ENCODE peak calls at places on chromosomes 4 and X, in six cellular contexts. M, B, Z, Y, J and T are unnamed samples.
A peak's percentile ranks its signal among the peaks of the same experiment; 100 is the strongest.

GRCh38 chr4:93183589-93183988 is 645.0 kb upstream of the ATOH1 start:
- DNase-seq in Z (no peak), Y (no peak), B (no peak), J (no peak), M (no peak), T (no peak)

GRCh38 chr4:87848622-87849351 is 16.0 kb downstream of the MEPE start:
- DNase-seq in Y (peak; percentile 79), J (no peak), M (peak; percentile 73), B (no peak), Z (no peak), T (peak; percentile 84)

GRCh38 chr4:53656421-53656981 is 65.2 kb upstream of the LNX1 start:
- DNase-seq in B (no peak), J (no peak), Y (no peak), M (peak; percentile 82), Z (no peak), T (peak; percentile 80)

GRCh38 chr4:186204103-186204559 is 12.8 kb downstream of the CYP4V2 start:
- DNase-seq in M (no peak), Y (no peak), J (no peak), Z (no peak), B (peak; percentile 71), T (peak; percentile 87)

GRCh38 chr4:142265536-142265935 is 580.6 kb downstream of the INPP4B start:
- DNase-seq in J (no peak), Z (peak; percentile 42), B (no peak), M (peak; percentile 81), Y (no peak), T (peak; percentile 64)

GRCh38 chr4:149708513-149709175 is 107.0 kb downstream of the IQCM start:
- DNase-seq in M (peak; percentile 48), Y (peak; percentile 6), J (no peak), B (no peak), Z (no peak), T (no peak)

GRCh38 chr4:10018818-10019438 is 2.4 kb downstream of the SLC2A9 start:
- DNase-seq in Y (peak; percentile 95), M (peak; percentile 90), Z (peak; percentile 57), J (peak; percentile 78), B (peak; percentile 97), T (peak; percentile 98)

GRCh38 chrX:21176927-21177571 is 197.2 kb upstream of the CNKSR2 start:
- DNase-seq in M (peak; percentile 0), Z (no peak), B (no peak), Y (peak; percentile 9), J (no peak), T (peak; percentile 10)

GRCh38 chrX:77749695-77750094 is 36.3 kb downstream of the ATRX start:
- DNase-seq in M (peak; percentile 84), J (no peak), B (no peak), Z (no peak), Y (no peak), T (peak; percentile 86)

GRCh38 chr4:1091561-1091995 is 21.8 kb downstream of the RNF212 start:
- DNase-seq in B (no peak), J (no peak), Y (no peak), Z (no peak), M (no peak), T (no peak)

GRCh38 chr4:25810815-25811690 is 51.7 kb downstream of the SEL1L3 start:
- DNase-seq in Z (peak; percentile 69), M (peak; percentile 72), Y (peak; percentile 29), J (no peak), B (no peak), T (peak; percentile 60)

GRCh38 chr4:47002593-47002992 is 9.2 kb upstream of the GABRA4 start:
- DNase-seq in Z (peak; percentile 12), Y (no peak), J (no peak), M (peak; percentile 3), B (no peak), T (peak; percentile 45)

GRCh38 chrX:134633832-134634231 is 24.4 kb downstream of the PLAC1 start:
- DNase-seq in Y (no peak), Z (no peak), J (no peak), B (no peak), M (no peak), T (no peak)

GRCh38 chr4:40204507-40205258 is 7.9 kb downstream of the RHOH start:
- DNase-seq in M (no peak), Z (no peak), B (no peak), J (no peak), Y (no peak), T (no peak)
- H3K4me3 ChIP-seq in M (no peak overlapping the region), Z (no peak overlapping the region), B (no peak overlapping the region), J (peak overlapping the region; percentile 32), Y (no peak overlapping the region), T (no peak overlapping the region)

DNA sequence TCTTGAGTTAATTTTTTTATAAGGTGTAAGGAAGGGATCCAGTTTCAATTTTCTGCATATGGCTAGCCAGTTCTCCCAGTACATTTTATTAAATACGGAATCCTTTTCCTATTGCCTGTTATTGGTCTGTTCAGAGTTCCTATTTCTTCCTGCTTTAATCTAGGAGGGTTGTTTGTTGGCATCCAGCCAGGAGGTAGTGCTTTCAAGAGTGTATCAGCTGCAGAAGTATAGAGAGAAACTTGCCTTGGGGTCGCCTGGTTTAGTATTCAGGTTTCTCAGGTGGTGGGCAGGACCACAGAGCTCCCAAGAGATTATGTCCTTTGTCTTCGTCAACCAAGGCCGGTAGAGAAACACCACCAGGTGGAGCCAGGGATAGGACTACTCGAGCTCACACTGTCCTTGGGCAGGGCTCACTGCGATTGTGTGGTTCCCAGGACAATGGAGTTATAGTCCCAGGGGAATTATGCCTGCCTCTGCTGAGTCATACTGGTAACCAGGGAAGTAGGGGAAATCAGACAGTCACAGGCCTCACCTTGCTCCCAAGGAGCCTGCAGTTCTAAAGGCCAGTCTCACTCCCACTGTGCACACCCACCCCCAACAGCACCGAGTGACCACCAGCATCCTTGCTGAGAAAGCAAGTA is 168.1 kb downstream of the VSIG4 start:
- DNase-seq in Z (no peak), M (no peak), J (no peak), Y (peak; percentile 49), B (no peak), T (peak; percentile 1)
- TF ChIP-seq CTCF in Z (peak; percentile 12), M (no peak), J (peak; percentile 21), Y (no peak), B (no peak), T (no peak)

DNA sequence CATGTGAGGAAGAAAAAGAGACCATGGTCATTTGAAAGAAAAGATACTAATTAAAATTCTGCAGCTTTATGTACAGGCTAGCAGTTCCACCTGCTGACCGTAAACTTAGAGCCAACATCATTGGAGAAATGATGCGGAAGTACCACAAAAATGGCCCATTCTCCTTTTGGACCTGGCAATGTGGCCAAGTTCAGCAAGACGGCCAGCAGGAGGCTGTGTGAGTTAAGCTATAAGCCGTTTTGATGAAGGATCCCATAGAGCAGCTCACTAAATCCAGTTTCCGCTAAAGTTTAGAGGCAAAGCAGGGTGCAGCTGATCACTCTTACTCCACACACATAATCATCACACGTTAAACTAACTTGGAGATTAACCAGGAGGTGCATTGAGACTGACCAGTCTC is 133.8 kb downstream of the LDB2 start:
- DNase-seq in M (peak; percentile 25), B (no peak), Y (peak; percentile 28), Z (no peak), J (no peak), T (peak; percentile 21)
- H3K4me3 ChIP-seq in M (no peak overlapping the region), B (no peak overlapping the region), Y (no peak overlapping the region), Z (no peak overlapping the region), J (no peak overlapping the region), T (no peak overlapping the region)

DNA sequence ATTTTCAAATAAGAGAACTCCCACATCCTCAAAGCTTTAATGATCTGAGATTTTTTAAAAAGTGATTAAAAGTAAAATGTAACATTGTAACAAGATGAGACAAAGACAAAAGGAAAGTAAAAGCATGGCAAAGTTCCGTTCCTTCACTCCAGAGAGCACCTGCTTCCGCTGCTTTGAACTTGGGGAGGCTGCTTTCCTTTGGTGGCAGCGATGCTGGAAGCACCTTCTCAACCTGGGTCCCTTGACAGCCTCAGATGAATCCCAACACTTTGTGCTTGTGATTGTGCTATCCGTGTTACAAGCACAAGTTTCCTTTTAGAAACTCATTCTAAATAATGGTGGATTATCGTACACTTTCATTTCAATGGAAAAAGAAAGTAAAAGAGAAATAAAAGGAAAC is 59.7 kb downstream of the HADH start:
- DNase-seq in Y (no peak), M (no peak), J (no peak), B (no peak), Z (no peak), T (no peak)
- TF ChIP-seq CTCF in Y (no peak), M (no peak), J (no peak), B (no peak), Z (no peak), T (no peak)

GRCh38 chr4:154332681-154333421 is 158.7 kb downstream of the DCHS2 start:
- DNase-seq in B (no peak), J (no peak), Z (no peak), Y (peak; percentile 80), M (peak; percentile 30), T (peak; percentile 5)
- H3K4me3 ChIP-seq in B (peak overlapping the region; percentile 14), J (peak overlapping the region; percentile 59), Z (no peak overlapping the region), Y (peak overlapping the region; percentile 34), M (peak overlapping the region; percentile 23), T (no peak overlapping the region)

DNA sequence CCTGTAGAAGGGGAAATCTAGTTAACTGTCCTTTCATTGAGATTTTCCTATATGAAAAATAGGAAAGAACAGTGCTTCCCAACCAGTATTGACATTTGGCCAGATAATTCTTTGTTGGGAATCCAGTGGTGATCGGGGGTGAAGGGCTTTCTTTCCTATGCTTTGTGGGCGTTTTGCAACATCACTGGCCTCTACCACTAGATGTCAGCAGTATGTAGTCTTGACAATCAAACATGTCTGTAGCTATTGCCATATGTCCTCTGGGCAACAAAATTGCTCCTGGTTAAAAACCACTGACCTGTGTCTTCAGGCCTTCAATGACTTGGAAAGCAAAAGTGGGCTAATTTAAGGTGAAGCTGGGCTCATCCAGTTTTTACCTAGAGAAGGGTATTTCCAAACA is 658.5 kb downstream of the DACH2 start:
- DNase-seq in Y (peak; percentile 21), B (no peak), M (peak; percentile 1), J (no peak), Z (peak; percentile 15), T (peak; percentile 0)
- TF ChIP-seq CTCF in Y (peak; percentile 38), B (no peak), M (peak; percentile 40), J (no peak), Z (peak; percentile 43), T (peak; percentile 14)

GRCh38 chr4:67604029-67604381 is 45.5 kb downstream of the STAP1 start:
- DNase-seq in Y (no peak), M (no peak), Z (no peak), J (no peak), B (no peak), T (no peak)

GRCh38 chr4:67603310-67604028 is 44.9 kb downstream of the STAP1 start:
- DNase-seq in B (no peak), Z (no peak), M (no peak), J (no peak), Y (no peak), T (no peak)

GRCh38 chr4:67608047-67608446 is 49.5 kb downstream of the STAP1 start:
- DNase-seq in J (no peak), M (no peak), Z (no peak), Y (no peak), B (no peak), T (no peak)
- H3K4me3 ChIP-seq in J (no peak overlapping the region), M (no peak overlapping the region), Z (no peak overlapping the region), Y (no peak overlapping the region), B (no peak overlapping the region), T (no peak overlapping the region)

GRCh38 chr4:21184788-21185187 is 484.5 kb downstream of the PACRGL start:
- DNase-seq in M (no peak), B (no peak), Z (no peak), J (no peak), Y (no peak), T (no peak)
- TF ChIP-seq CTCF in M (no peak), B (no peak), Z (no peak), J (no peak), Y (peak; percentile 24), T (no peak)